ENCODE peak calls at places on chromosomes 2 and 18, in nine cellular contexts. Z, M, H, V, G, C, R, T and K are unnamed samples.

GRCh38 chr18:33923980-33924379 is 300.7 kb downstream of the NOL4 start:
- DNase-seq in Z (no peak), M (no peak), H (no peak), V (peak), G (no peak), C (no peak), R (no peak), T (no peak), K (no peak)

GRCh38 chr18:44727291-44727690 is 46.6 kb downstream of the SETBP1 start:
- DNase-seq in Z (no peak), M (no peak), H (no peak), V (no peak), G (no peak), C (no peak), R (no peak), T (no peak), K (no peak)

GRCh38 chr2:134232868-134233732 is 20.8 kb upstream of the MGAT5 start:
- DNase-seq in Z (no peak), M (no peak), H (no peak), V (no peak), G (no peak), C (peak), R (no peak), T (peak), K (peak)

GRCh38 chr2:172725741-172726140 is 9.9 kb upstream of the RAPGEF4 start:
- DNase-seq in Z (no peak), M (no peak), H (no peak), V (no peak), G (no peak), C (no peak), R (no peak), T (no peak), K (no peak)

GRCh38 chr18:63850010-63850409 is 37.5 kb upstream of the SERPINB2 start:
- DNase-seq in Z (no peak), M (peak), H (peak), V (peak), G (no peak), C (peak), R (no peak), T (peak), K (peak)

GRCh38 chr2:158463496-158464095 is 6.8 kb downstream of the PKP4 start:
- DNase-seq in Z (no peak), M (no peak), H (no peak), V (peak), G (no peak), C (no peak), R (no peak), T (no peak), K (no peak)

GRCh38 chr2:188963738-188964137 is 10.4 kb upstream of the COL3A1 start:
- DNase-seq in Z (no peak), M (no peak), H (no peak), V (no peak), G (no peak), C (no peak), R (no peak), T (no peak), K (no peak)

GRCh38 chr2:182593394-182593707 is 122.7 kb upstream of the DNAJC10 start:
- DNase-seq in Z (no peak), M (no peak), H (peak), V (no peak), G (peak), C (peak), R (no peak), T (peak), K (no peak)

GRCh38 chr2:181471783-181472182 is 14.6 kb downstream of the ITGA4 start:
- DNase-seq in Z (no peak), M (no peak), H (no peak), V (no peak), G (no peak), C (no peak), R (no peak), T (no peak), K (no peak)

DNA sequence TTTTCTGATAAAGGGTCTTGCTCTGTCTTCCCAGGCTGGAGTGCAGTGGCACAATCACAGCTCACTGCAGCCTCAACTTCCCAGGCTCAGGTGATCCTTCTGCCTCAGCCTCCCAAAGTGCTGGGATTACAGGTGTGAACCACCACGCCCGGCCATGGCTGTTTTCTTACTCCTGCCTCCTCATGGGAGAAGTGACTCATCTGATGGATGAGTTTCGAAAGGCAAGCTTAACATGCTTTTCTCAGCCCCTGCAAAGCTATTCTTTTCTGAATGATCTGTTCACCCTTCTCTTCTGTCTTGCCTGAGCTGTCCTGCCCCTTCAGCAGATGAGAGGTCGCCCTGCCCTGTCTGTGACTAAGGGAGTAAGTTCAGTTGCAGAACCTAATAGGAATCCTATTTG is 929 bp upstream of the CREG2 start:
- DNase-seq in Z (no peak), M (no peak), H (no peak), V (no peak), G (no peak), C (peak), R (no peak), T (peak), K (no peak)
- TF ChIP-seq CTCF in Z (no peak), M (no peak), H (no peak), V (no peak), G (no peak), C (no peak), R (no peak), T (no peak), K (no peak)

DNA sequence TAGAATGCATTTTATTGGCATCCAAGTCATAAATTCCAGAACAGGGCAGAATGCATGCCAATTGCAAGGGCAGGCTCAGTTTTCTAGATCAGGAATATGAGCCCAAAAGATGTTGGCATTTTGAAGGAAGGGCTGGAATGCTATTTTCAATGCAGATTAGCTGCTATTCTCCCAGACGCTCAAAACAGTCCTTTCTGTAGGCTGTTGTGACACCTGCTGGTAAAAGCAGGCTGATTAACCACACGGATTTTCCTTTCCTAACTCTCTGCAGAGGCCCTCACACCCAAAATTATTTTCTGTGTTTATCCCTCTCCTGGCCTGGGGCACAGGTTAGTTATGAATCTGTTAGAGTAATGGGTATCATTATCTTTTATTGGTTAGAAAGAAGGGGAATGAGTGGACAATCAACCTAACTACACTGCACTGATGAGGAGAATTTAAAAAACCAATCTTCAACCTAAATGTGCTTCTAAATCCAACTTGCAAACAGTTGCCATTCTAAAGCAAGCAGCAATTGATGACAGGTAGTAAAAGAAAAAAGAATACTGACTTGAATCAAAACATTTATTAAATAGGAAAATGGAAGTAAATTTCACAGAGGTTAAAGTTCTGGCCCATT is 94.0 kb downstream of the PLA2R1 start:
- DNase-seq in Z (no peak), M (peak), H (peak), V (peak), G (no peak), C (peak), R (peak), T (peak), K (peak)
- TF ChIP-seq CTCF in Z (peak), M (peak), H (peak), V (peak), G (peak), C (peak), R (peak), T (peak), K (peak)

GRCh38 chr2:107669335-107669734 is 157.4 kb upstream of the RGPD4 start:
- DNase-seq in Z (no peak), M (no peak), H (no peak), V (no peak), G (no peak), C (peak), R (no peak), T (peak), K (no peak)
- TF ChIP-seq CTCF in Z (peak), M (peak), H (no peak), V (no peak), G (no peak), C (peak), R (no peak), T (peak), K (no peak)

GRCh38 chr2:176553685-176554106 is 284.5 kb downstream of the MTX2 start:
- DNase-seq in Z (peak), M (peak), H (peak), V (peak), G (no peak), C (peak), R (peak), T (peak), K (peak)
- TF ChIP-seq CTCF in Z (no peak), M (no peak), H (no peak), V (no peak), G (peak), C (peak), R (no peak), T (no peak), K (no peak)

DNA sequence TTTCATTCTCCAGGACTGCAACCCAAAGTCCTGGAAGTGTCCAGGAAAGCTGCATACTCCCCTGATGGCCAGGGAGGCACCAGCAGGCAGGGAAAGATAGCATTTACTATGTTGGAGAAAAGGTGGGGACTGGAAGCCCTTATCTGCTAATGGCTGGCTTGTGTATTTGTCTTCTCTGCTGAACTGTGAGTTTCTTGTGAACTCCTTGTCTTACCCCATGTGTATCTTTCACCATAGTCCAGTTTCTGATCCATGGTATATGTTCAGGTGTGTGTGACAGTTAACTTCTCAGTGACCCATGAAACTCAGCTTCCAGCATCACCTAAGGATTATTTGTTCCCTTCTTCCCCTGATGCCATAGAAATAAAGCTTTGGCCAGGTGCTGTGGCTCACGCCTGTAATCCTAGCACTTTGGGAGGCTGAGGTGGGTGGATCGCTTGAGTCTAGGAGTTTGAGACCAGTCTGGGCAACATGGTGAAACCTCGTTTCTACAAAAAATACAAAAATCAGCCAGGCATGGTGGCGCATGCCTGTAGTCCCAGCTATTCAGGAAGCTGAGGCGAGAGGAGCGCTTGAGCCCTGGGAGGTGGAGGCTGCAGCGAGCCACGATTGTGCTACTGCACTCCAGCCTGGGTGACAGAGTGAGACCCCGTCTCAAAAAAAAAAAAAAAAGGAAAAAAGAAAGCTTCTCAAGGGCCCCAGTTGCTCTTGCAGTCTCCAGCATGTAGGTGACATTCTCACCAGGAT is 112.8 kb upstream of the MAP4K3 start:
- DNase-seq in Z (no peak), M (peak), H (no peak), V (no peak), G (no peak), C (no peak), R (no peak), T (no peak), K (no peak)
- TF ChIP-seq CTCF in Z (no peak), M (peak), H (no peak), V (no peak), G (no peak), C (no peak), R (no peak), T (no peak), K (no peak)

DNA sequence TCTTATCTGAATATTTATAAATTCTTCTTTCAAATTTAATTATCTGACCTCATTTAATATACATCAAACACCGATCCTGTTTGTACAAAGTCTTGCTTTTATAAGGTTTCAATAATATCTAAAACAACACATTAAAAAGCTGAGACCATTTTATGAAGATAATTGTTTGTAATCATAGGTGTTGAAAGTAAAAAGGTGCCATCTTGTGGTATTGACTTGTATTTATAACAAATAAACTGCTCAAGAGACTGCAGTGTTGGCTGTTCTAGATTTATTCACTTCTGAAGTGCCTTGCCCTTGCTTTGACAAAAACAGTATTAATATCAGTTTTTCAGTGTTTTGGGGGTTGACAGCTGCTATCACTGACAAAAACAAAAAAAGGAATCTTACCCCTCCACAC is 286.8 kb upstream of the HNMT start:
- DNase-seq in Z (no peak), M (no peak), H (no peak), V (no peak), G (no peak), C (peak), R (no peak), T (no peak), K (no peak)
- TF ChIP-seq CTCF in Z (no peak), M (peak), H (no peak), V (no peak), G (no peak), C (peak), R (no peak), T (peak), K (no peak)

GRCh38 chr2:55923978-55924325 is 370 bp upstream of the EFEMP1 start:
- DNase-seq in Z (no peak), M (no peak), H (no peak), V (no peak), G (no peak), C (no peak), R (no peak), T (no peak), K (no peak)

GRCh38 chr2:55926246-55926645 is 2.7 kb upstream of the EFEMP1 start:
- DNase-seq in Z (no peak), M (peak), H (no peak), V (no peak), G (no peak), C (no peak), R (no peak), T (no peak), K (no peak)

GRCh38 chr2:55926974-55927373 is 3.4 kb upstream of the EFEMP1 start:
- DNase-seq in Z (no peak), M (no peak), H (no peak), V (no peak), G (no peak), C (no peak), R (no peak), T (no peak), K (no peak)

GRCh38 chr2:55922488-55922887 is 1.1 kb downstream of the EFEMP1 start:
- DNase-seq in Z (no peak), M (peak), H (no peak), V (no peak), G (no peak), C (peak), R (no peak), T (no peak), K (no peak)

DNA sequence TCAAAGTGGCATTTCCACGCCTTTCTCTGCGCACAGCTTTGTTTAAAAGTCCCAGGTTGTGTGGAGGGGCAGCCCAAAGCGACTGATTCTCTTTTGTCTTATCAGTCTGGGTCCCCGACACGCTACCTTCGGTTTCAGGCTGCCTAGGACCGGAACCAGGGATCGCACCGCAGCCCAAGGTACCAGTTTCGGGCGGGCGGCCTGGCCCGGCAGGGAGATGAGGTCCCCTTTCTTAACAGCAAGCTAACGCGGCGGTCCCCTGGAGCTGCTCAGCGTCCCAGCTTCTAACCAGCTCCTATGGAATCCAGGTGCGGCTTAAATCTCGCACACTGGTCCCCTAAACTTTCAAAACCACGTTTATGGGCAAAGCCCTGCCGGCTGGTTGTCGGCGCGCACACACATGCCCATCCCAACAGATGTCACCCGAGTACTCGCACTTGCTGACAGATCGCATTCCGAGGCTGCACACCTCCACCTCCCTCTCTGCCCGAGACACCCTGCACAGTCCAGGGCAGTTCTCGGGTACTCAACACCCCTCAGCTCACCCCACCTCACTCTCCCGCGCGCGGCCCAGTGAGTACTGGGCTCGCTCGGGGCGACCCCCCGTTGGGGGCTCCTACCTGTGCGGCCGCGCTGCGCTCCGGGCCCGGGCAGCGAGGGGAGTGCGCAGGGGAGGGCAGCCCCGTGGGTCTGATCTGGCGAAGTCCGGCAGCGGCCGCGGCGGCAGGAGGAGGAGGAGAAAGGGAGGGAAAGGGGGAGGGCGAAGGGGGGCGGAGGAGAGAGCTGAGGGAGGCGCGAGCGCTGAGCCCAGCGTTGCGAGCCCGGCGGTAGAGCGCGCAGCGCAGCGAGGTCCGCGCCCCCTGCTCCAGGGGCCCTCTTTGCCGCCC is at the start of gene EFEMP1:
- DNase-seq in Z (peak), M (peak), H (peak), V (peak), G (no peak), C (peak), R (peak), T (peak), K (peak)
- TF ChIP-seq CTCF in Z (no peak), M (no peak), H (peak), V (no peak), G (no peak), C (peak), R (no peak), T (no peak), K (no peak)

GRCh38 chr18:22846088-22846683 is 86.9 kb upstream of the RBBP8 start:
- DNase-seq in Z (no peak), M (no peak), H (no peak), V (no peak), G (no peak), C (peak), R (peak), T (no peak), K (peak)
- TF ChIP-seq CTCF in Z (no peak), M (peak), H (peak), V (peak), G (peak), C (peak), R (peak), T (peak), K (no peak)